ENCODE peak calls at places on chromosomes 11 and 22, in six cellular contexts. Z is tibial nerve, I is breast epithelium, H is heart left ventricle, M is right lobe of liver, G is IMR-90. T is an unnamed sample.

GRCh38 chr22:23138584-23139469 is 3.0 kb downstream of the RSPH14 start:
- DNase-seq in H (no peak), I (no peak), Z (no peak), M (no peak), G (no peak), T (no peak)

GRCh38 chr11:15969701-15970329 is 386.5 kb downstream of the SOX6 start:
- DNase-seq in Z (no peak), H (no peak), I (no peak), G (peak; percentile 91), M (no peak), T (no peak)

GRCh38 chr22:37633082-37633692 is 6.3 kb upstream of the SH3BP1 start:
- DNase-seq in I (no peak), M (no peak), G (no peak), Z (no peak), H (no peak), T (peak; percentile 54)

GRCh38 chr11:78253797-78254196 is 65.1 kb downstream of the USP35 start:
- DNase-seq in M (no peak), I (no peak), H (no peak), Z (no peak), G (peak; percentile 68), T (no peak)

GRCh38 chr22:40826984-40827741 is 8.0 kb upstream of the SLC25A17 start:
- DNase-seq in M (peak; percentile 81), Z (no peak), I (no peak), H (no peak), G (no peak), T (no peak)

GRCh38 chr11:14506532-14506931 is 6.9 kb upstream of the COPB1 start:
- DNase-seq in M (no peak), I (no peak), H (no peak), Z (no peak), G (peak; percentile 51), T (no peak)

GRCh38 chr11:41431784-41432183 is 27.7 kb downstream of the LRRC4C start:
- DNase-seq in I (no peak), G (no peak), H (no peak), M (peak; percentile 43), Z (no peak), T (no peak)

GRCh38 chr11:66335531-66336233 is 552 bp downstream of the RIN1 start:
- DNase-seq in Z (no peak), G (peak; percentile 59), I (no peak), M (no peak), H (no peak), T (no peak)

GRCh38 chr22:36220457-36220921 is 18.8 kb downstream of the APOL2 start:
- DNase-seq in Z (peak; percentile 55), H (peak; percentile 35), M (no peak), I (no peak), G (peak; percentile 59), T (no peak)

GRCh38 chr11:62124186-62125113 is 639 bp downstream of the INCENP start:
- DNase-seq in G (peak; percentile 52), I (no peak), M (peak; percentile 61), H (no peak), Z (no peak), T (peak; percentile 41)

GRCh38 chr11:33801821-33802413 is 27.6 kb upstream of the FBXO3 start:
- DNase-seq in Z (no peak), I (no peak), M (no peak), G (no peak), H (no peak), T (no peak)

GRCh38 chr11:106875013-106875412 is 143.3 kb downstream of the GUCY1A2 start:
- DNase-seq in I (no peak), Z (no peak), H (no peak), M (no peak), G (no peak), T (no peak)

GRCh38 chr22:39176067-39176621 is 23.7 kb upstream of the CBX7 start:
- DNase-seq in Z (peak; percentile 52), I (peak; percentile 84), M (peak; percentile 65), H (peak; percentile 81), G (peak; percentile 58), T (peak; percentile 57)

GRCh38 chr11:31636983-31637382 is 127.4 kb downstream of the ELP4 start:
- DNase-seq in G (no peak), M (no peak), H (no peak), Z (no peak), I (no peak), T (no peak)

GRCh38 chr11:70495351-70496310 is 97.3 kb downstream of the CTTN start:
- DNase-seq in G (no peak), M (no peak), H (no peak), Z (no peak), I (peak; percentile 36), T (no peak)

GRCh38 chr11:29458252-29458651 is 558.6 kb downstream of the KCNA4 start:
- DNase-seq in I (no peak), H (no peak), G (no peak), M (no peak), Z (no peak), T (no peak)

GRCh38 chr11:10742460-10743208 is 8.4 kb upstream of the CTR9 start:
- DNase-seq in Z (no peak), M (no peak), G (peak; percentile 88), H (no peak), I (no peak), T (no peak)

GRCh38 chr22:25085930-25086901 is 113.4 kb upstream of the CRYBB3 start:
- DNase-seq in Z (peak; percentile 31), G (no peak), I (no peak), H (peak; percentile 88), M (no peak), T (no peak)

GRCh38 chr22:43884600-43885318 is 7.1 kb downstream of the PNPLA5 start:
- DNase-seq in I (peak; percentile 55), G (peak; percentile 31), H (peak; percentile 35), M (peak; percentile 76), Z (peak; percentile 53), T (peak; percentile 49)

GRCh38 chr11:123253223-123253622 is 58.2 kb upstream of the CLMP start:
- DNase-seq in Z (no peak), G (no peak), M (no peak), I (no peak), H (no peak), T (no peak)

GRCh38 chr22:43186272-43187170 is at the start of gene TTLL12:
- DNase-seq in I (no peak), Z (no peak), M (peak; percentile 69), H (peak; percentile 67), G (peak; percentile 21), T (peak; percentile 56)

GRCh38 chr11:134049303-134049702 is 19.6 kb upstream of the JAM3 start:
- DNase-seq in Z (no peak), M (no peak), I (no peak), G (no peak), H (no peak), T (no peak)

GRCh38 chr11:44016546-44017442 is 31.0 kb upstream of the ACCSL start:
- DNase-seq in H (no peak), G (peak; percentile 12), M (no peak), Z (no peak), I (no peak), T (no peak)
- H3K4me1 ChIP-seq in H (peaks cover 32% of the 10 kb centered on the region), G (peaks cover 8% of the 10 kb centered on the region), M (no peaks in the 10 kb centered on the region), Z (no peaks in the 10 kb centered on the region), I (no peaks in the 10 kb centered on the region), T (no peaks in the 10 kb centered on the region)

GRCh38 chr11:119317592-119318239 is 786 bp upstream of the MCAM start:
- DNase-seq in I (no peak), H (no peak), M (no peak), G (no peak), Z (no peak), T (no peak)
- TF ChIP-seq POLR2A in I (no peak), H (peak; percentile 47), M (no peak), G (no peak), Z (no peak), T (no peak)

GRCh38 chr22:30208631-30209603 is 37.6 kb downstream of the LIF start:
- DNase-seq in M (no peak), H (peak; percentile 79), Z (peak; percentile 54), G (peak; percentile 97), I (peak; percentile 49), T (peak; percentile 38)

GRCh38 chr22:30209642-30210041 is 36.9 kb downstream of the LIF start:
- DNase-seq in H (no peak), G (no peak), Z (no peak), I (peak; percentile 28), M (no peak), T (no peak)

GRCh38 chr22:30205281-30206115 is 41.1 kb downstream of the LIF start:
- DNase-seq in M (no peak), G (peak; percentile 100), Z (peak; percentile 53), H (peak; percentile 53), I (no peak), T (no peak)

GRCh38 chr22:30204742-30205111 is 41.8 kb downstream of the LIF start:
- DNase-seq in Z (no peak), M (no peak), I (no peak), G (peak; percentile 84), H (no peak), T (peak; percentile 36)

GRCh38 chr22:30206964-30207363 is 39.6 kb downstream of the LIF start:
- DNase-seq in G (peak; percentile 99), M (no peak), Z (peak; percentile 33), H (no peak), I (peak; percentile 67), T (no peak)
- H3K4me1 ChIP-seq in G (peaks cover 54% of the 10 kb centered on the region), M (no peaks in the 10 kb centered on the region), Z (peaks cover 28% of the 10 kb centered on the region), H (peaks cover 34% of the 10 kb centered on the region), I (peaks cover 25% of the 10 kb centered on the region), T (peaks cover 31% of the 10 kb centered on the region)

GRCh38 chr11:104965735-104966134 is 2.6 kb downstream of the CASP4 start:
- DNase-seq in H (no peak), I (no peak), G (no peak), Z (no peak), M (no peak), T (no peak)

GRCh38 chr11:104968856-104969776 is 742 bp upstream of the CASP4 start:
- DNase-seq in I (no peak), H (peak; percentile 29), M (peak; percentile 56), G (peak; percentile 34), Z (peak; percentile 7), T (peak; percentile 10)

GRCh38 chr11:104970756-104971155 is 2.4 kb upstream of the CASP4 start:
- DNase-seq in I (no peak), Z (no peak), G (no peak), H (no peak), M (no peak), T (no peak)

GRCh38 chr11:104967493-104968364 is 645 bp downstream of the CASP4 start:
- DNase-seq in M (no peak), G (peak; percentile 16), Z (no peak), I (no peak), H (no peak), T (no peak)

DNA sequence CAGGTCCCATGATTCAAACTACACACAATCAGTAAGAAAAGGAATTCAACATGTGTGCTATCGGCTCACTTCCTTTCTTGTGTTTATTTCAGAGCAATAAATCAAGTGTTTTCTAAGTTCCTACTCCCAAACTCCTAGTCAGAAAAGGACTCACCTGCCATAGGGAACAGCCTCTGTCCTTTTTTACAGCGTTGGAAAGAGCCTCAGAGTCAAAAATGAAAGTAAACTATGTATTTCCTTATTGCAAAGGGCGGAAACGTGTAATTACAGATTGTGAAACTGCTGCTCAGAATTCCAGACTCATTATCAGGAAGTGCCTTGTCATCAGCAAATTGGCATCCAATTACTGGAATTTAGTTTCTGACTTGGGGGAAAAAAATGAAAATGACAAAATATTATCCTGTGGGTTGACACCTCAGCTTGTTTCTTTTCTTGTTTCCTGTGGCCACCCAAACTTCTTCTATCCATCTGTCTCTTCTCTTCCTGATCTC is at the start of gene CASP4:
- DNase-seq in G (peak; percentile 78), M (no peak), Z (peak; percentile 54), H (peak; percentile 14), I (no peak), T (peak; percentile 16)
- TF ChIP-seq POLR2A in G (peak; percentile 51), M (peak; percentile 94), Z (peak; percentile 46), H (peak; percentile 24), I (peak; percentile 70), T (peak; percentile 63)